ENCODE peak calls at places on chromosomes 4 and X, in ten cellular contexts. T is RWPE1; S is mucosa of descending colon; O is fibroblast of lung; P is CD4-positive, alpha-beta T cell; F is heart right ventricle; R is activated B cell treated with CpG ODN at 0.5 μM for 24 hours; J is IMR-90; A is gastrocnemius medialis; W is pancreas. I is an unnamed sample.

GRCh38 chr4:152850377-152850776 is 70.6 kb downstream of the ARFIP1 start:
- DNase-seq in T (no peak), S (peak), O (peak), P (no peak), F (peak), R (no peak), J (peak), A (peak), W (no peak), I (no peak)

GRCh38 chr4:40811886-40812857 is 62.4 kb downstream of the NSUN7 start:
- DNase-seq in T (no peak), S (no peak), O (peak), P (no peak), F (no peak), R (no peak), J (peak), A (no peak), W (no peak), I (no peak)

GRCh38 chrX:103845165-103845653 is 13.2 kb upstream of the RAB9B start:
- DNase-seq in T (peak), S (peak), O (peak), P (peak), F (peak), R (no peak), J (peak), A (no peak), W (peak), I (peak)

GRCh38 chrX:6917666-6918065 is 229.8 kb upstream of the STS start:
- DNase-seq in T (no peak), S (no peak), O (no peak), P (no peak), F (no peak), R (no peak), J (no peak), A (no peak), W (no peak), I (no peak)

GRCh38 chrX:40440841-40441240 is 139.9 kb upstream of the ATP6AP2 start:
- DNase-seq in T (no peak), S (no peak), O (no peak), P (no peak), F (no peak), R (no peak), J (no peak), A (no peak), W (no peak), I (no peak)

GRCh38 chr4:89324671-89325070 is 17.1 kb upstream of the GPRIN3 start:
- DNase-seq in T (no peak), S (no peak), O (peak), P (no peak), F (peak), R (no peak), J (peak), A (no peak), W (peak), I (no peak)

GRCh38 chr4:89492476-89493110 is 185.0 kb upstream of the GPRIN3 start:
- DNase-seq in T (peak), S (no peak), O (peak), P (no peak), F (no peak), R (no peak), J (peak), A (no peak), W (no peak), I (no peak)

GRCh38 chr4:6562931-6563901 is 11.8 kb upstream of the MAN2B2 start:
- DNase-seq in T (peak), S (no peak), O (peak), P (no peak), F (no peak), R (no peak), J (no peak), A (no peak), W (no peak), I (no peak)

GRCh38 chrX:155938132-155938531 is 57.0 kb downstream of the VAMP7 start:
- DNase-seq in T (no peak), S (no peak), O (no peak), P (no peak), F (no peak), R (no peak), J (no peak), A (no peak), W (no peak), I (no peak)

GRCh38 chr4:163595590-163595989 is 101.1 kb downstream of the TMA16 start:
- DNase-seq in T (no peak), S (no peak), O (no peak), P (no peak), F (no peak), R (no peak), J (no peak), A (no peak), W (no peak), I (no peak)

GRCh38 chr4:61332671-61333070 is 132.5 kb downstream of the ADGRL3 start:
- DNase-seq in T (no peak), S (no peak), O (peak), P (no peak), F (no peak), R (no peak), J (no peak), A (no peak), W (no peak), I (no peak)

GRCh38 chr4:183185018-183185417 is 86.0 kb downstream of the WWC2 start:
- DNase-seq in T (no peak), S (no peak), O (peak), P (no peak), F (no peak), R (no peak), J (peak), A (no peak), W (no peak), I (no peak)

GRCh38 chr4:149549911-149550310 is 265.7 kb downstream of the IQCM start:
- DNase-seq in T (peak), S (no peak), O (peak), P (no peak), F (peak), R (no peak), J (no peak), A (no peak), W (no peak), I (no peak)

GRCh38 chrX:100447563-100448397 is 37.7 kb upstream of the PCDH19 start:
- DNase-seq in T (peak), S (no peak), O (peak), P (no peak), F (peak), R (no peak), J (peak), A (no peak), W (no peak), I (no peak)

GRCh38 chrX:100445593-100445992 is 35.5 kb upstream of the PCDH19 start:
- DNase-seq in T (no peak), S (no peak), O (no peak), P (no peak), F (no peak), R (no peak), J (no peak), A (no peak), W (no peak), I (no peak)

DNA sequence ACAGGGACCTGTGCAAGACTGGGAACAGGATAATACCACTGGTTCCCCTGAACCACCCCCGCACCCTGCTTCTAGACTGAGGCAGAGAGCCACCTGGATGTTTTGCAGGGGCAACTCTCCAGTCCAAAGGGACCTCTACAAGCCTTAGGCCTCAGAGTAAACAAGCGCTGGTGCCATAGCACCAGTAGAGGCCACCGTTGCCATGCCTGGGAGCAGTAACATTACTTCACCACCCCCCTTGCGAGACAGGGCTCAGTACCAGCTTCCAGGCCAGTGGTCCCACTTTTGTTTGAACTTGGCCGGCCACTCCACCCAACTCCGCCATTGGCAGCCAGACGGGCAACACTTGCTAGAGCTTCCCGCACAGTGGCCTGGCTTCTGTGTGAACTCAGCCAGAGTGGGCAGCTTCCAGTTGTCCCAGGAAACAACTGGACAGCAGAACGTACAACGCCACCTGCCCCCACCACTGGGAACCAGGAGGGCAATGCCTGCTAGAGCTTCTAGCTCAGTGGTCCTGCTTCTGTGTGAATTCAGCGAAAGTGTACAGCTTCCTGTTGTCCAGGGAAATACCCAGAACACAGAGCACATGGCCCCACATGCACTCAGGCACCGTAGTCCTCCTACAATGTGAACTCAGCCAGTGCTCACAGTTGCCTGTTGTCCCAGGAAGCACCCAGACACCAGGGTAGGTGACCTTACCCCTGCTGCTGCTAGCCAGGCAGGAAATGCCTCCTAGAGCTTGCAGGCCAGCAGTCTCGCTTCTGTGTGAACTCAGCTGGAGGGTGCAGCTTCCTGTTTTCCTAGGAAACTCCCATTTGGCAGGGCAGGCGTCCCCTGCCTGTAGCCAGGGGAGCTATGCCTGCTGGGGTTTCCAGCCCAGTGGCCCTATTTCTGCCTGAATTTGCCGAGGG is 39.9 kb upstream of the PCDH19 start:
- DNase-seq in T (no peak), S (peak), O (no peak), P (no peak), F (peak), R (no peak), J (no peak), A (no peak), W (no peak), I (no peak)
- TF ChIP-seq CTCF in T (no peak), S (no peak), O (no peak), P (no peak), F (no peak), R (no peak), J (no peak), A (no peak), W (no peak), I (no peak)

DNA sequence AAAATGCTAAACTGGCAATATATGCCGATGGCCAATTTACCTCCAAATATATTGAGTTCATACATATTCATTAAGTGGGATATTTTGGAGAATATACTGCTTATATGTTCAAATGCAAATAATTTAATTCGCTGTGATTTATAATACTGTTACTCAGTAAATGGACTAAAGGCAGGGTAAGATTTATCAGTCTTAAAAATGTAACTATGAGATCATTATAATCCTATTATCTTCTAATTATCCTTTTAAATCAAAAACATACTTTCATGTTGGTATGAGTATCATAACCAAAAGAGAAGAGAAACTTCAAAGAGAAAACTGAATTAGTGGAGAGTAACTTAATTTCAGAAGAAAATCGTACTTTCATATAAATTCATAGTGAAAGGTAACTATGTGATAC is 44.6 kb downstream of the FAT4 start:
- DNase-seq in T (no peak), S (no peak), O (no peak), P (no peak), F (no peak), R (no peak), J (no peak), A (no peak), W (no peak), I (no peak)
- TF ChIP-seq CTCF in T (no peak), S (no peak), O (no peak), P (no peak), F (no peak), R (no peak), J (no peak), A (no peak), W (no peak), I (no peak)

GRCh38 chr4:136992032-136992431 is 540.3 kb downstream of the PCDH18 start:
- DNase-seq in T (no peak), S (no peak), O (no peak), P (no peak), F (no peak), R (no peak), J (no peak), A (no peak), W (no peak), I (no peak)
- TF ChIP-seq CTCF in T (no peak), S (no peak), O (no peak), P (no peak), F (no peak), R (no peak), J (no peak), A (no peak), W (no peak), I (no peak)

DNA sequence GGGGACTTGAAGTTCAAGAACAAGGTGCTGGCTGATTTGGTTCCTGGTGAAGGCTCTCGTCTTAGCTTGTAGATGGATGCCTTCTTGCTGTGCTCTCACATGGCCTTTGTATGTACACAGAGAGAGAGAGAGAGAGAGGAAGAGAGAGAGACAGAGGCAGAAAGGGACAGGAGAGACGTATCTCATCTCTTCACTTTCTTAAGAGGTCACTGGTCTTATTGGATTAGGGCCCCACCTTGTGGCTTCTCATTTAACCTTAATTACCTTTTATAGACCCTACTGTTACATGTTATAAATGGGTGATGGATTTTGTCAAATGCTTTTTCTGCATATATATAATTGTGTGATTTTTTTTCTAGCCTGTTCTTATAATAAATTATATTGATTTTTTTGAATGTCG is 1444.2 kb downstream of the ADGRL3 start:
- DNase-seq in T (peak), S (no peak), O (peak), P (no peak), F (peak), R (no peak), J (no peak), A (no peak), W (no peak), I (no peak)
- TF ChIP-seq CTCF in T (peak), S (no peak), O (no peak), P (no peak), F (peak), R (no peak), J (no peak), A (no peak), W (no peak), I (no peak)

GRCh38 chr4:72468904-72469502 is 100.0 kb downstream of the ADAMTS3 start:
- DNase-seq in T (peak), S (no peak), O (no peak), P (no peak), F (no peak), R (no peak), J (peak), A (no peak), W (no peak), I (no peak)
- TF ChIP-seq CTCF in T (peak), S (no peak), O (no peak), P (peak), F (peak), R (no peak), J (peak), A (no peak), W (peak), I (peak)

GRCh38 chr4:1608821-1609500 is 75.2 kb downstream of the FAM53A start:
- DNase-seq in T (no peak), S (peak), O (no peak), P (no peak), F (no peak), R (no peak), J (no peak), A (no peak), W (no peak), I (no peak)

GRCh38 chr4:1609901-1610790 is 74.0 kb downstream of the FAM53A start:
- DNase-seq in T (no peak), S (peak), O (no peak), P (no peak), F (no peak), R (no peak), J (no peak), A (no peak), W (no peak), I (no peak)

GRCh38 chr4:1611501-1611870 is 72.6 kb downstream of the FAM53A start:
- DNase-seq in T (no peak), S (no peak), O (no peak), P (no peak), F (no peak), R (no peak), J (no peak), A (no peak), W (no peak), I (no peak)

GRCh38 chr4:1610791-1611500 is 73.2 kb downstream of the FAM53A start:
- DNase-seq in T (no peak), S (peak), O (no peak), P (no peak), F (no peak), R (no peak), J (no peak), A (no peak), W (no peak), I (no peak)

GRCh38 chr4:1608196-1608820 is 75.8 kb downstream of the FAM53A start:
- DNase-seq in T (no peak), S (peak), O (no peak), P (no peak), F (no peak), R (no peak), J (no peak), A (no peak), W (no peak), I (no peak)
- TF ChIP-seq CTCF in T (no peak), S (no peak), O (no peak), P (no peak), F (no peak), R (no peak), J (no peak), A (no peak), W (no peak), I (no peak)

DNA sequence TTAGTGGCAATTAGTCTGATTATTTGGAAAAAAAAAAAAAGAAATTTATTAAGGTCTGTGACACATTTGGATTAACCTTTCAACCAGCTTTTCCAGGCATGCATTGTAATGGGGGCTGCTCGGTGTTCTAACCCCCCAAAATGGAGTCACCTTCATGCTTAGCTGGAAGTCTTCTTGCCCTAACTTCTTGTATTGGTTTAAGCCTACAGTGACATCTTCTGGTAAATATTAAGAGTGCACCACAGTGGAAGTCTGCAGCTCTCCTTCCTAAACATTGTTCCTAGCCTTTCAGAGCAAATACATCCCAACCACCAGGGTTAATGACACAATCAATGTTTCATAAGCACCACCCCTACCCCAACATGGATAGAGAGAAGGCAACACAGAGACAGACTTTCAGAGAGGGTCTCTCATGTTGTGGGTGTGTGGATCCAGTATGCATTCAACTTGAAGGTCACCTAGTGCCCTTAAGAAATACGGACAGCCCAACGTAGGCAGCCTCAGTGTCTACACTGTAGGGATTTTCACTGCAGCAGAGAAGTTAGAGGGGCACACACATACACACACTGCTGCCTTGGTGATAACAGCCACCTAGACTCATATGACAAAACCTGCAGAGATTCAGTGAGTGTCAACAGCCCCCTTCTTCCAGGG is 142.9 kb upstream of the MBNL3 start:
- DNase-seq in T (peak), S (no peak), O (peak), P (no peak), F (no peak), R (no peak), J (peak), A (no peak), W (no peak), I (no peak)
- TF ChIP-seq CTCF in T (peak), S (no peak), O (peak), P (peak), F (peak), R (no peak), J (peak), A (no peak), W (peak), I (peak)

GRCh38 chr4:48017108-48017527 is 546 bp downstream of the NIPAL1 start:
- DNase-seq in T (peak), S (peak), O (peak), P (no peak), F (peak), R (peak), J (peak), A (peak), W (peak), I (no peak)

GRCh38 chr4:48016141-48017107 is at the start of the genes CNGA1 and NIPAL1:
- DNase-seq in T (peak), S (peak), O (peak), P (peak), F (peak), R (peak), J (peak), A (peak), W (peak), I (no peak)

GRCh38 chr4:48015216-48015615 is 1.3 kb downstream of the CNGA1 start:
- DNase-seq in T (peak), S (no peak), O (no peak), P (no peak), F (no peak), R (no peak), J (no peak), A (no peak), W (no peak), I (no peak)

GRCh38 chr4:48015678-48016077 is 803 bp downstream of the CNGA1 start:
- DNase-seq in T (no peak), S (no peak), O (no peak), P (no peak), F (no peak), R (no peak), J (no peak), A (no peak), W (no peak), I (no peak)

DNA sequence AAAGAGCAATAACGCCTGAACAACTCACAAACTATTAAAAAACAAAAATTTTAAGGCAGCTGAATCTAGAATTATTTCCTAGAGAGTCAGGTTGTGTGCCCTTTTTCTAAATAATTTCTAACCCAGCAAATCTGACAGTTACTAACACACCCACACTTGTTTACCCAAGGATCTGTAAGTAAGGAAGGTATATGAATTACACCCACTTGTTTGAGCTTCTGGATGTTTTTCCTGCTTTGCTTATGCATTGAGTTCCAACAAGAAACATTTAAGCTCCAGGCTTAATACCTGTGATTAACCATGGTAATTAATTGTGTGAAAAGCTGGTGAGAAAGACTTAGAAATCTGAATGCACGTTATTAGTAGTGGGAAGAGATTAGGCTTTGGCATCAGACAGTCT is 1.5 kb downstream of the NIPAL1 start:
- DNase-seq in T (no peak), S (no peak), O (no peak), P (no peak), F (no peak), R (no peak), J (no peak), A (no peak), W (no peak), I (no peak)
- TF ChIP-seq CTCF in T (no peak), S (no peak), O (no peak), P (no peak), F (no peak), R (no peak), J (no peak), A (no peak), W (no peak), I (no peak)